ENCODE peak calls at places on chromosome 10, in four cellular contexts. X, W, K and Z are unnamed samples.

GRCh38 chr10:117950408-117950807 is 96.3 kb downstream of the RAB11FIP2 start:
- DNase-seq in K (no peak), W (no peak), X (no peak), Z (no peak)

GRCh38 chr10:84204122-84204521 is 9.8 kb downstream of the CDHR1 start:
- DNase-seq in X (no peak), W (peak; percentile 67), K (no peak), Z (peak; percentile 63)

GRCh38 chr10:112812571-112812970 is 137.5 kb upstream of the TCF7L2 start:
- DNase-seq in K (no peak), X (no peak), W (no peak), Z (peak; percentile 77)

GRCh38 chr10:34766256-34766580 is 48.9 kb downstream of the PARD3 start:
- DNase-seq in X (no peak), W (no peak), K (no peak), Z (peak; percentile 24)

GRCh38 chr10:14385591-14386201 is 55.0 kb upstream of the FRMD4A start:
- DNase-seq in K (no peak), W (no peak), X (peak; percentile 20), Z (no peak)

GRCh38 chr10:16545126-16545736 is 23.6 kb upstream of the C1QL3 start:
- DNase-seq in K (no peak), X (peak; percentile 29), W (peak; percentile 30), Z (peak; percentile 59)

GRCh38 chr10:84179059-84179710 is 5.6 kb downstream of the GPR15LG start:
- DNase-seq in X (peak; percentile 27), W (no peak), K (no peak), Z (no peak)

GRCh38 chr10:124465777-124466488 is 4.3 kb downstream of the LHPP start:
- DNase-seq in K (no peak), W (no peak), X (no peak), Z (no peak)

GRCh38 chr10:99461230-99461629 is 30.8 kb upstream of the GOT1 start:
- DNase-seq in X (peak; percentile 79), K (no peak), W (no peak), Z (peak; percentile 21)

GRCh38 chr10:1368772-1369171 is 312.6 kb downstream of the WDR37 start:
- DNase-seq in X (no peak), W (peak; percentile 78), K (peak; percentile 74), Z (peak; percentile 78)

GRCh38 chr10:80186364-80187012 is 18.8 kb downstream of the ANXA11 start:
- DNase-seq in K (no peak), W (no peak), X (no peak), Z (peak; percentile 37)

GRCh38 chr10:42876476-42876875 is 93.9 kb downstream of the BMS1 start:
- DNase-seq in X (no peak), W (no peak), K (no peak), Z (no peak)

GRCh38 chr10:314871-315270 is 179.6 kb downstream of the ZMYND11 start:
- DNase-seq in X (peak; percentile 29), K (no peak), W (no peak), Z (no peak)

GRCh38 chr10:86316274-86316835 is 50.2 kb downstream of the GRID1 start:
- DNase-seq in W (peak; percentile 14), K (no peak), X (no peak), Z (no peak)

GRCh38 chr10:50624866-50625491 is 1.2 kb upstream of the SGMS1 start:
- DNase-seq in K (no peak), X (peak; percentile 64), W (peak; percentile 81), Z (peak; percentile 93)

GRCh38 chr10:98316661-98317060 is 48.7 kb upstream of the LOXL4 start:
- DNase-seq in W (no peak), K (no peak), X (peak; percentile 67), Z (no peak)

GRCh38 chr10:84540022-84540616 is 211.7 kb downstream of the CCSER2 start:
- DNase-seq in X (peak; percentile 82), W (no peak), K (no peak), Z (peak; percentile 50)

GRCh38 chr10:97682042-97682441 is 5.0 kb downstream of the AVPI1 start:
- DNase-seq in K (no peak), W (no peak), X (no peak), Z (no peak)

GRCh38 chr10:116241642-116242405 is 31.2 kb downstream of the GFRA1 start:
- DNase-seq in W (no peak), X (no peak), K (no peak), Z (no peak)

GRCh38 chr10:71300555-71301370 is 18.3 kb upstream of the SLC29A3 start:
- DNase-seq in K (no peak), W (no peak), X (no peak), Z (no peak)

DNA sequence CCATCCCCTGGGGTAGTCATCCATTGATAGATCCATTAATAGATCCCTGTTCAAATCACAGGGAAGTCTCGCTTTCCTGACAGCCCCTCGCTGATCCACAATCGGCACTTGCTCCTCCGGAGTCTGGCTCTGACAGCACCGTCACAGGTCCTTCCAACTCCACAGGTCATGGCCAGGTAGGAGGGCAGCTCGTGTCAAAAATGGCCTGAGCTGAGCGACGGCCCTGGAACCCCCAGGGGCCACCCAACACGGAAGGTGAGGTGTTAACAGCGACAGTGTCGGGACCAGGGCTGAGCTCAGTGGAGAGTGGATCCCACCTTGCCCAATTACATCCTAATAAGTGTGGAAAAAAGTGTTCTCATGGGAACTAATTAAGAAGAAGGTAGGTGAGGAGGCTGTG is 219.8 kb downstream of the TCERG1L start:
- DNase-seq in X (no peak), W (no peak), K (no peak), Z (no peak)
- H3K56ac ChIP-seq in X (no peak overlapping the region), W (no peak overlapping the region), K (no peak overlapping the region), Z (no peak overlapping the region)

GRCh38 chr10:78419481-78420265 is 386.0 kb downstream of the RPS24 start:
- DNase-seq in X (no peak), W (peak; percentile 20), K (no peak), Z (no peak)
- H2BK120ac ChIP-seq in X (no peak overlapping the region), W (no peak overlapping the region), K (no peak overlapping the region), Z (no peak overlapping the region)

GRCh38 chr10:69145864-69146263 is 21.9 kb downstream of the VPS26A start:
- DNase-seq in W (no peak), K (no peak), X (no peak), Z (no peak)

GRCh38 chr10:69141304-69141703 is 17.3 kb downstream of the VPS26A start:
- DNase-seq in K (no peak), X (no peak), W (no peak), Z (no peak)

GRCh38 chr10:69142983-69143382 is 19.0 kb downstream of the VPS26A start:
- DNase-seq in W (no peak), K (no peak), X (no peak), Z (no peak)

GRCh38 chr10:69145329-69145728 is 21.4 kb downstream of the VPS26A start:
- DNase-seq in X (no peak), W (no peak), K (no peak), Z (no peak)

GRCh38 chr10:69139961-69140360 is 16.0 kb downstream of the VPS26A start:
- DNase-seq in K (no peak), X (no peak), W (no peak), Z (no peak)
- H3K56ac ChIP-seq in K (no peak overlapping the region), X (no peak overlapping the region), W (no peak overlapping the region), Z (no peak overlapping the region)

GRCh38 chr10:73810735-73811465 is 498 bp downstream of the NDST2 start:
- DNase-seq in W (peak; percentile 59), K (peak; percentile 75), X (no peak), Z (peak; percentile 53)
- H2BK120ac ChIP-seq in W (no peak overlapping the region), K (no peak overlapping the region), X (no peak overlapping the region), Z (no peak overlapping the region)

GRCh38 chr10:93593749-93594148 is 7.3 kb downstream of the RBP4 start:
- DNase-seq in K (no peak), X (no peak), W (no peak), Z (no peak)

GRCh38 chr10:93593254-93593653 is 7.8 kb downstream of the RBP4 start:
- DNase-seq in W (no peak), K (no peak), X (no peak), Z (no peak)

GRCh38 chr10:93596539-93596938 is 4.5 kb downstream of the RBP4 start:
- DNase-seq in X (no peak), K (peak; percentile 69), W (peak; percentile 73), Z (peak; percentile 51)

GRCh38 chr10:93595378-93596288 is 5.4 kb downstream of the RBP4 start:
- DNase-seq in X (no peak), K (no peak), W (no peak), Z (no peak)

GRCh38 chr10:93594518-93594917 is 6.5 kb downstream of the RBP4 start:
- DNase-seq in K (no peak), W (no peak), X (no peak), Z (no peak)
- H3K56ac ChIP-seq in K (no peak overlapping the region), W (no peak overlapping the region), X (no peak overlapping the region), Z (no peak overlapping the region)

GRCh38 chr10:93186631-93187030 is 112.9 kb downstream of the CYP26A1 start:
- DNase-seq in X (no peak), W (no peak), K (no peak), Z (no peak)
- H2BK120ac ChIP-seq in X (no peak overlapping the region), W (no peak overlapping the region), K (no peak overlapping the region), Z (no peak overlapping the region)

DNA sequence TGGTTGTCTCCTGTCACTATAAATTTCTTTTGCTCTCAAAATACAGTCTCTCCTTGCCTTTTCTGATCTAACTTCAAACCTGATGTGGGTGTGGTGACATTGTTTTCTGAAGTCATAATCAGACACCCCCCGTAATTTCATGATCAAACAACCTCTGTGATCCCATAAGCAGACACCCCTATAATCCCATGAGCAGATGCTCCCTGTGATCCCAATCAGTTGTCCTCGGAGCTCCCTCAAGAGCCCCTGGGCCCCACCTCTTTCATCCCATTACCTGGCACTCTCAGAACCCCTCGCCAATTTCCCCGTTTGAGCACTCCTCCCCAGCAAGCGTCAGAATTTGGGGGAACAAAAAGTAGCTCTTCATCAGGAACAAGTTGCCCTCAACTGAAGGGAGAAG is 246.3 kb upstream of the FZD8 start:
- DNase-seq in X (no peak), W (no peak), K (no peak), Z (no peak)
- H3K56ac ChIP-seq in X (no peak overlapping the region), W (no peak overlapping the region), K (no peak overlapping the region), Z (no peak overlapping the region)